ENCODE peak calls at places on chromosomes 11 and 22, in four cellular contexts. T, G, Z and Y are unnamed samples.

GRCh38 chr11:86672007-86672621 is at the start of gene ME3:
- DNase-seq in Z (peak), G (peak), T (peak), Y (peak)

GRCh38 chr11:10998674-10999073 is 140.8 kb upstream of the ZBED5 start:
- DNase-seq in T (no peak), G (no peak), Z (no peak), Y (no peak)

GRCh38 chr11:86041975-86042378 is 26.9 kb downstream of the PICALM start:
- DNase-seq in G (peak), T (no peak), Z (peak), Y (peak)

GRCh38 chr11:66011785-66012303 is at the start of gene CST6:
- DNase-seq in Z (no peak), G (no peak), T (no peak), Y (no peak)

GRCh38 chr22:36541831-36542391 is 12.9 kb upstream of the EIF3D start:
- DNase-seq in T (peak), G (no peak), Z (peak), Y (no peak)

GRCh38 chr11:2848497-2848896 is 37.1 kb downstream of the CDKN1C start:
- DNase-seq in Z (no peak), T (no peak), G (no peak), Y (no peak)

GRCh38 chr22:20015971-20016733 is 471 bp downstream of the ARVCF start:
- DNase-seq in Z (peak), T (peak), G (no peak), Y (peak)

GRCh38 chr11:9754041-9754471 is 90.2 kb downstream of the SWAP70 start:
- DNase-seq in T (no peak), G (no peak), Z (no peak), Y (no peak)

GRCh38 chr11:134765565-134765964 is 353.5 kb upstream of the B3GAT1 start:
- DNase-seq in T (no peak), G (no peak), Z (no peak), Y (no peak)

GRCh38 chr11:1498262-1498661 is 11.7 kb upstream of the MOB2 start:
- DNase-seq in Z (no peak), T (peak), G (no peak), Y (no peak)

GRCh38 chr22:19085233-19086043 is 36.8 kb downstream of the DGCR2 start:
- DNase-seq in G (no peak), Z (peak), T (no peak), Y (no peak)

GRCh38 chr11:40129276-40129675 is 1330.2 kb downstream of the LRRC4C start:
- DNase-seq in Z (peak), G (no peak), T (no peak), Y (no peak)

GRCh38 chr11:125429174-125429707 is 66.8 kb downstream of the FEZ1 start:
- DNase-seq in T (peak), Z (peak), G (no peak), Y (peak)

GRCh38 chr22:45923212-45923611 is 53.8 kb downstream of the WNT7B start:
- DNase-seq in Z (no peak), T (no peak), G (no peak), Y (no peak)

GRCh38 chr22:24834845-24835570 is 29.0 kb downstream of the SGSM1 start:
- DNase-seq in G (no peak), T (no peak), Z (peak), Y (no peak)

GRCh38 chr11:114082767-114083181 is 23.3 kb downstream of the ZBTB16 start:
- DNase-seq in G (no peak), T (peak), Z (no peak), Y (peak)

GRCh38 chr11:76096552-76096951 is 109.8 kb downstream of the WNT11 start:
- DNase-seq in G (no peak), Z (peak), T (no peak), Y (no peak)

GRCh38 chr22:34105461-34106062 is 185.3 kb upstream of the LARGE1 start:
- DNase-seq in G (peak), T (peak), Z (peak), Y (peak)

GRCh38 chr22:44648821-44649566 is 53.0 kb upstream of the PRR5 start:
- DNase-seq in G (no peak), T (peak), Z (no peak), Y (no peak)

GRCh38 chr11:118171274-118172062 is 5.0 kb downstream of the SCN2B start:
- DNase-seq in Z (peak), G (peak), T (peak), Y (peak)

GRCh38 chr22:46044718-46045458 is 67.9 kb upstream of the WNT7B start:
- DNase-seq in T (peak), G (no peak), Z (no peak), Y (no peak)

GRCh38 chr22:21734540-21735197 is 925 bp downstream of the YPEL1 start:
- DNase-seq in Z (no peak), T (no peak), G (no peak), Y (no peak)

GRCh38 chr11:75107187-75107586 is 10.5 kb upstream of the OR2AT4 start:
- DNase-seq in T (no peak), G (no peak), Z (peak), Y (no peak)

GRCh38 chr11:129734654-129735053 is 81.0 kb upstream of the TMEM45B start:
- DNase-seq in T (no peak), G (no peak), Z (no peak), Y (no peak)

GRCh38 chr11:30917859-30918478 is 331.8 kb upstream of the MPPED2 start:
- DNase-seq in Z (peak), T (no peak), G (no peak), Y (no peak)

GRCh38 chr22:43079742-43080141 is 9.4 kb downstream of the TTLL1 start:
- DNase-seq in T (no peak), Z (no peak), G (no peak), Y (no peak)

GRCh38 chr11:66363187-66363601 is 8.4 kb downstream of the SLC29A2 start:
- DNase-seq in T (no peak), G (no peak), Z (no peak), Y (peak)

GRCh38 chr11:28697920-28698827 is 590.0 kb downstream of the METTL15 start:
- DNase-seq in Z (peak), T (peak), G (peak), Y (peak)

GRCh38 chr11:59878482-59878881 is at the start of gene OOSP3:
- DNase-seq in G (no peak), Z (no peak), T (no peak), Y (no peak)

GRCh38 chr11:116787436-116787785 is 412 bp downstream of the ZPR1 start:
- DNase-seq in G (no peak), T (no peak), Z (peak), Y (no peak)

GRCh38 chr22:19884954-19885751 is 30.5 kb upstream of the GNB1L start:
- DNase-seq in T (no peak), G (no peak), Z (no peak), Y (no peak)

GRCh38 chr22:43819691-43820670 is 7.9 kb upstream of the EFCAB6 start:
- DNase-seq in Z (no peak), G (no peak), T (no peak), Y (no peak)

GRCh38 chr22:35445933-35446332 is 46.0 kb downstream of the MCM5 start:
- DNase-seq in T (no peak), Z (no peak), G (no peak), Y (no peak)
- H3K4me3 ChIP-seq in T (no peak), Z (no peak), G (no peak), Y (no peak)

GRCh38 chr11:72584293-72584921 is 89.8 kb downstream of the PDE2A start:
- DNase-seq in Z (no peak), T (no peak), G (peak), Y (peak)
- H3K4me3 ChIP-seq in Z (no peak), T (no peak), G (peak), Y (no peak)

DNA sequence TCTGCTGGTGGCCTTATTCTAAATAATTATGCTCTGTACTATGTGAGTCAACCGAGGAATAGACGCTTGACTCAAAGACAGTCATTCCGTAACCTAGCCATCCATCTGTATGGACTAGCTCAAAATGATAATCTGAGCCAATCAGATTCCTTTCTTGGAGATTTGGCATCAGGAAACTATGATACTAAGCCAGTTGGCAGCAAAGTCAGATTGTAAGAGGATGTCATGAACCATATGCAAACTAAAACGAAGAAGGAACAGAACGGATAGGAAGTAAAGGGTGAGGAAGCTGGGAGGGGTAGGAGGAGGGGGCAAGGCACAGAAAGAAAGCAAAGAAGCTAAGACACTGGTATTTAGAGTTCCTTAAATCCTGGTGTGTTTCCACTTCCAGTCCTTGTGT is 10.7 kb upstream of the SESN3 start:
- DNase-seq in G (no peak), T (no peak), Z (no peak), Y (no peak)
- H3K4me3 ChIP-seq in G (peak), T (no peak), Z (no peak), Y (no peak)

GRCh38 chr22:23199159-23199558 is 18.9 kb downstream of the BCR start:
- DNase-seq in T (no peak), Z (no peak), G (no peak), Y (no peak)

GRCh38 chr22:23193420-23193819 is 13.1 kb downstream of the BCR start:
- DNase-seq in T (no peak), Z (no peak), G (no peak), Y (no peak)

GRCh38 chr22:23197836-23198235 is 17.5 kb downstream of the BCR start:
- DNase-seq in T (no peak), G (no peak), Z (no peak), Y (no peak)

GRCh38 chr22:23193882-23194281 is 13.6 kb downstream of the BCR start:
- DNase-seq in T (peak), Z (no peak), G (no peak), Y (no peak)

GRCh38 chr22:23196165-23196564 is 15.9 kb downstream of the BCR start:
- DNase-seq in G (no peak), T (no peak), Z (no peak), Y (no peak)
- H3K4me3 ChIP-seq in G (no peak), T (no peak), Z (no peak), Y (no peak)

GRCh38 chr22:23714596-23715588 is 24.1 kb downstream of the RGL4 start:
- DNase-seq in Z (no peak), T (no peak), G (no peak), Y (no peak)

GRCh38 chr22:23713696-23714595 is 23.1 kb downstream of the RGL4 start:
- DNase-seq in G (no peak), T (no peak), Z (no peak), Y (no peak)

GRCh38 chr22:23716811-23717801 is 26.3 kb downstream of the RGL4 start:
- DNase-seq in G (peak), T (peak), Z (peak), Y (peak)

GRCh38 chr22:23718371-23719165 is 27.8 kb downstream of the RGL4 start:
- DNase-seq in G (no peak), Z (no peak), T (no peak), Y (no peak)

GRCh38 chr22:23715811-23716355 is 25.1 kb downstream of the RGL4 start:
- DNase-seq in Z (no peak), T (no peak), G (no peak), Y (no peak)
- H3K4me3 ChIP-seq in Z (peak), T (peak), G (peak), Y (peak)

DNA sequence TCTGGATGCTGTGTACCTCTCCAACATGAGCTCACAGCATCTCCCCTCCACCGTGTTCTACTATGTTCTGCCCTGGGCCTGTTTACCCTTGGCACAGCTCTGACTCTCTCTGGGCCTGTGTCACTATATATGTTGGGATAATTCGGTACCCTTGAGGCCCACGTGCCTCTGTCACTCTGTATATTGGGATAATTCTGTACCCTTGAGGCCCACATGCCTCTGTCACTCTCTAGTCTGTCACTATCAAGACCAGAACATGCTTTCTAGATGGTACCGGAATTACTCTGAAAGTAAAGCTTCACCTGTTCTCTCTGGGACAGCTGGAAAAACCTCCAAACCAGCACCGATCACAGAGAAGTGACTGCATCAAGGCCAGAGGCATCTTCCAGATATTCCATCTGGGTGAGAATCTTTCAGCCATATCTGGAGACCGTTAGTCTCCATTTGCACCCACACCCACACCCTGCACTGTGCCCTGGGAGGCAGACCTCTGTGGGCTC is 9.3 kb upstream of the FCHSD2 start:
- DNase-seq in T (no peak), G (no peak), Z (no peak), Y (no peak)
- H3K4me3 ChIP-seq in T (no peak), G (no peak), Z (no peak), Y (no peak)

GRCh38 chr11:44509291-44509690 is 56.2 kb upstream of the CD82 start:
- DNase-seq in Z (no peak), T (no peak), G (no peak), Y (no peak)

GRCh38 chr11:44507896-44508440 is 57.5 kb upstream of the CD82 start:
- DNase-seq in T (no peak), Z (no peak), G (no peak), Y (no peak)

GRCh38 chr11:44505591-44506054 is 59.8 kb upstream of the CD82 start:
- DNase-seq in T (no peak), G (no peak), Z (peak), Y (no peak)

GRCh38 chr11:44507491-44507890 is 58.0 kb upstream of the CD82 start:
- DNase-seq in G (no peak), T (no peak), Z (no peak), Y (no peak)

GRCh38 chr11:44506375-44507016 is 59.0 kb upstream of the CD82 start:
- DNase-seq in Z (peak), T (no peak), G (no peak), Y (no peak)
- H3K4me3 ChIP-seq in Z (no peak), T (no peak), G (no peak), Y (no peak)